ENCODE peak calls at places on chromosomes 16 and 17, in four cellular contexts. V is HepG2, G is H1, T is K562. L is an unnamed sample.

GRCh38 chr17:80859004-80859941 is 132.4 kb upstream of the CHMP6 start:
- DNase-seq in V (no peak), G (peak; percentile 23), T (no peak), L (peak; percentile 37)

GRCh38 chr16:78075800-78076199 is 23.7 kb upstream of the WWOX start:
- DNase-seq in G (no peak), V (no peak), T (no peak), L (no peak)

GRCh38 chr17:73497721-73498120 is 146.5 kb downstream of the SDK2 start:
- DNase-seq in G (no peak), T (no peak), V (no peak), L (no peak)

GRCh38 chr17:72116692-72117469 is 3.9 kb upstream of the SOX9 start:
- DNase-seq in V (no peak), T (no peak), G (no peak), L (no peak)

GRCh38 chr17:45341389-45342158 is 24.8 kb upstream of the MAP3K14 start:
- DNase-seq in G (no peak), T (peak; percentile 84), V (peak; percentile 41), L (peak; percentile 94)

GRCh38 chr17:17519886-17520285 is 23.7 kb upstream of the RASD1 start:
- DNase-seq in T (no peak), V (no peak), G (no peak), L (no peak)

GRCh38 chr16:20348365-20349185 is 3.9 kb downstream of the UMOD start:
- DNase-seq in T (no peak), V (no peak), G (peak; percentile 39), L (no peak)

GRCh38 chr17:81794509-81794908 is 9.4 kb upstream of the GCGR start:
- DNase-seq in T (no peak), V (no peak), G (no peak), L (no peak)

GRCh38 chr17:48589831-48590602 is at the start of gene HOXB3:
- DNase-seq in V (no peak), T (no peak), G (no peak), L (no peak)

GRCh38 chr16:3020247-3020603 is at the start of gene TNFRSF12A:
- DNase-seq in T (peak; percentile 87), V (peak; percentile 66), G (no peak), L (peak; percentile 82)

GRCh38 chr16:66928702-66929388 is 3.5 kb upstream of the RRAD start:
- DNase-seq in T (peak; percentile 65), G (peak; percentile 34), V (peak; percentile 39), L (no peak)

GRCh38 chr17:7323731-7324437 is 5.3 kb downstream of the NEURL4 start:
- DNase-seq in T (peak; percentile 55), V (no peak), G (peak; percentile 47), L (peak; percentile 53)

GRCh38 chr17:56000411-56000810 is 152.9 kb upstream of the ANKFN1 start:
- DNase-seq in T (no peak), G (no peak), V (no peak), L (no peak)

GRCh38 chr17:60529806-60530205 is 3.8 kb upstream of the APPBP2 start:
- DNase-seq in G (no peak), V (no peak), T (no peak), L (no peak)

GRCh38 chr16:54489225-54489781 is 202.7 kb upstream of the IRX3 start:
- DNase-seq in G (no peak), V (no peak), T (no peak), L (peak; percentile 26)

GRCh38 chr17:80195671-80196529 is 24.2 kb downstream of the SGSH start:
- DNase-seq in G (no peak), T (peak; percentile 69), V (peak; percentile 48), L (no peak)

GRCh38 chr16:1526608-1527555 is 6.6 kb upstream of the TMEM204 start:
- DNase-seq in V (no peak), T (no peak), G (no peak), L (no peak)

GRCh38 chr17:18236494-18236893 is 11.1 kb downstream of the LLGL1 start:
- DNase-seq in V (no peak), G (no peak), T (no peak), L (no peak)

GRCh38 chr17:81884520-81884919 is 6.9 kb downstream of the ALYREF start:
- DNase-seq in T (no peak), V (no peak), G (no peak), L (no peak)

GRCh38 chr17:57548421-57549385 is 196.4 kb downstream of the CCDC182 start:
- DNase-seq in G (no peak), V (peak; percentile 81), T (no peak), L (no peak)

GRCh38 chr16:84826558-84826941 is 6.8 kb downstream of the CRISPLD2 start:
- DNase-seq in V (no peak), T (no peak), G (no peak), L (no peak)

GRCh38 chr16:57941016-57941656 is 29.8 kb downstream of the CNGB1 start:
- DNase-seq in V (no peak), G (no peak), T (no peak), L (no peak)

GRCh38 chr17:35189291-35189690 is 4.9 kb downstream of the SLC35G3 start:
- DNase-seq in T (no peak), G (no peak), V (no peak), L (no peak)
- TF ChIP-seq MAFK in T (no peak), G (no peak), V (no peak), L (no peak)

GRCh38 chr17:46908352-46908751 is 14.6 kb upstream of the GOSR2 start:
- DNase-seq in G (no peak), T (no peak), V (no peak), L (no peak)

GRCh38 chr17:46916211-46916610 is 6.7 kb upstream of the GOSR2 start:
- DNase-seq in T (no peak), G (no peak), V (no peak), L (no peak)

GRCh38 chr17:46915596-46915995 is 7.4 kb upstream of the GOSR2 start:
- DNase-seq in V (no peak), T (no peak), G (no peak), L (no peak)

GRCh38 chr17:46911311-46911710 is 11.6 kb upstream of the GOSR2 start:
- DNase-seq in G (no peak), V (no peak), T (no peak), L (no peak)

GRCh38 chr17:46910179-46910927 is 12.6 kb upstream of the GOSR2 start:
- DNase-seq in G (no peak), V (no peak), T (no peak), L (no peak)
- TF ChIP-seq PHF8 in G (no peak), V (no peak), T (no peak), L (no peak)

GRCh38 chr17:79034931-79035485 is 11.0 kb downstream of the C1QTNF1 start:
- DNase-seq in T (no peak), G (no peak), V (no peak), L (no peak)
- TF ChIP-seq MAFK in T (no peak), G (no peak), V (no peak), L (no peak)

DNA sequence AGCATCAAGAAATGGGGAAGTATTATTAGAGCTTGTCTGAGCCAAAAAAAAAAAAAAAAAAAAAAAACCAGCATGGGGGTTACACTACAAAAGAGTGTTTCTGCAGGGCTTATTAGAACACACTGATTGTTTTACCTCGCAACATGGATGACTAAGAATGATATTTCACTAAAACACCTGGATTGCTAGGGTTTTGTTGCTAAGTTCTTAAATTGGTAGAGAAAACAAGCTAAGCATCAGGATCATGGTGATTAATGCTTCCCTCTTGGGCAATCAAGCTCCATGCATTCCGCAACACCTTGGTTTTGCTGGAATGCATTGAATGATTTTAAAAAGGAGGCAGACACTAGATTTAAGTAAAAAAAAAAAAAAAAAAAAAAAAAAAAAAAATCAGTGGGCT is 931.4 kb upstream of the CDH8 start:
- DNase-seq in G (no peak), V (no peak), T (no peak), L (no peak)
- TF ChIP-seq PHF8 in G (no peak), V (no peak), T (no peak), L (no peak)

GRCh38 chr17:4744999-4745969 is 5.6 kb upstream of the CXCL16 start:
- DNase-seq in G (peak; percentile 41), T (peak; percentile 72), V (no peak), L (no peak)
- TF ChIP-seq MAFK in G (no peak), T (no peak), V (no peak), L (no peak)

GRCh38 chr16:56789360-56789759 is 59.4 kb downstream of the NUP93 start:
- DNase-seq in V (peak; percentile 69), G (no peak), T (peak; percentile 17), L (peak; percentile 80)
- TF ChIP-seq PHF8 in V (no peak), G (no peak), T (no peak), L (no peak)

DNA sequence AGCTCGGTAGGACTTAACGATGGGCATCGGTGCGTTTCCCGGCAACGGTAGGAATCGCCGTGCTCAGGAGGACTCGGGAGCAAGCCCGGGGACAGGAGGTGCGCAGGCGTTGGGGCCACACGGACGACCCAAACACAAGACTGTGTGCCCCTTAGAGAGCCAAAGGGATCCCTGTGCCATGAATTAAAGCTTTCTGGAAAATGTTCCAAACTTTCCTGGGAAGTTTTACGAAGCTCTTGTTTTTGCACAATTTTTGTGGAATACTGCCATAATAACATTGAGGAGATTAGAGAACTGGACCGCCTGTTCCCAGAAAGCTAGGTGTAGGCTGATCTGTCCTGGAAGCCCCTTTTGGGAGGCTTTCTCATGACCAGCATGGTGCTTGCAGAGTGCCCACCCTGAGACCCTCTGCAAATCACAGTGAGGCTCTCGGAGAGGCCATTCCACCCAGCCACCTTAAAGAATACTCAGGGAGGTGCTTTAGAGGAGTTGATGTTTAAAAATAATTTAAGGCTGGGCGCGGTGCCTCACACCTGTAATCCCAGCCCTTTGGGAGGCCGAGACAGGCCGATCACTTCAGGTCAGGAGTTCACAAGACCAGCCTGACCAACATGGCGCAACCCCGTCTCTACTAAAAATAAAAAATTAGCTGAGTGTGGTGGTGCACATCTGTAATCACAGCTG is 1.0 kb downstream of the KDM8 start:
- DNase-seq in G (no peak), V (no peak), T (no peak), L (no peak)
- TF ChIP-seq MAFK in G (no peak), V (no peak), T (no peak), L (no peak)

GRCh38 chr17:29129731-29130130 is 50.5 kb downstream of the MYO18A start:
- DNase-seq in T (no peak), V (no peak), G (no peak), L (no peak)

GRCh38 chr17:29127840-29128239 is 52.4 kb downstream of the MYO18A start:
- DNase-seq in V (no peak), T (no peak), G (no peak), L (no peak)

GRCh38 chr17:29135464-29135863 is 44.7 kb downstream of the MYO18A start:
- DNase-seq in V (no peak), T (no peak), G (no peak), L (no peak)

GRCh38 chr17:29133146-29133713 is 47.0 kb downstream of the MYO18A start:
- DNase-seq in V (no peak), G (no peak), T (peak; percentile 56), L (peak; percentile 62)

GRCh38 chr17:29131814-29132682 is 48.1 kb downstream of the MYO18A start:
- DNase-seq in T (peak; percentile 60), G (no peak), V (no peak), L (no peak)
- TF ChIP-seq PHF8 in T (no peak), G (no peak), V (no peak), L (no peak)

GRCh38 chr17:12391468-12391867 is 274.2 kb upstream of the MYOCD start:
- DNase-seq in V (no peak), G (no peak), T (no peak), L (no peak)

GRCh38 chr17:12398636-12399035 is 267.1 kb upstream of the MYOCD start:
- DNase-seq in V (no peak), T (no peak), G (no peak), L (peak; percentile 41)

GRCh38 chr17:12395733-12396354 is 269.8 kb upstream of the MYOCD start:
- DNase-seq in V (peak; percentile 8), T (peak; percentile 51), G (no peak), L (peak; percentile 34)
- TF ChIP-seq MAFK in V (no peak), T (no peak), G (no peak), L (no peak)